ENCODE peak calls at places on chromosome 16, in eight cellular contexts. H, X, F, I, L, R, C and T are unnamed samples.

GRCh38 chr16:55435387-55435786 is 43.6 kb upstream of the MMP2 start:
- DNase-seq in L (no peak), C (no peak), R (no peak), H (no peak), F (no peak), I (no peak), X (no peak), T (no peak)

GRCh38 chr16:30348929-30349328 is 6.2 kb downstream of the CD2BP2 start:
- DNase-seq in X (no peak), I (no peak), H (no peak), L (no peak), F (no peak), R (peak), C (no peak), T (no peak)

GRCh38 chr16:85789773-85790172 is 9.6 kb downstream of the EMC8 start:
- DNase-seq in I (no peak), L (no peak), R (no peak), H (no peak), C (no peak), X (no peak), F (no peak), T (no peak)

GRCh38 chr16:51129105-51129504 is 22.0 kb downstream of the SALL1 start:
- DNase-seq in H (no peak), X (peak), R (no peak), L (no peak), I (no peak), F (peak), C (no peak), T (no peak)

GRCh38 chr16:84080378-84080777 is 36.4 kb downstream of the MBTPS1 start:
- DNase-seq in H (no peak), X (no peak), L (no peak), I (no peak), C (no peak), F (no peak), R (no peak), T (no peak)

GRCh38 chr16:67198238-67198734 is 645 bp upstream of the ELMO3 start:
- DNase-seq in L (peak), R (no peak), F (peak), X (no peak), H (no peak), I (peak), C (peak), T (peak)

GRCh38 chr16:2835638-2836493 is 5.8 kb downstream of the ZG16B start:
- DNase-seq in C (no peak), I (peak), R (peak), H (no peak), X (no peak), L (peak), F (peak), T (no peak)

GRCh38 chr16:1877089-1877488 is 5.1 kb upstream of the MEIOB start:
- DNase-seq in C (no peak), R (no peak), I (no peak), F (no peak), L (no peak), H (no peak), X (no peak), T (no peak)

GRCh38 chr16:78289844-78290277 is 190.4 kb downstream of the WWOX start:
- DNase-seq in C (no peak), I (no peak), H (no peak), X (no peak), L (no peak), F (no peak), R (no peak), T (no peak)

GRCh38 chr16:85238233-85238647 is 126.0 kb upstream of the CIBAR2 start:
- DNase-seq in L (peak), H (peak), R (no peak), X (no peak), F (peak), I (peak), C (peak), T (peak)

GRCh38 chr16:77840623-77841274 is 52.4 kb downstream of the VAT1L start:
- DNase-seq in L (no peak), I (no peak), F (peak), C (no peak), R (no peak), H (no peak), X (no peak), T (no peak)

GRCh38 chr16:11414815-11415775 is 69.8 kb downstream of the RMI2 start:
- DNase-seq in X (no peak), F (no peak), H (no peak), I (no peak), R (no peak), L (no peak), C (no peak), T (no peak)

GRCh38 chr16:792221-792995 is 4.0 kb downstream of the CHTF18 start:
- DNase-seq in X (no peak), L (no peak), C (no peak), H (no peak), F (no peak), I (no peak), R (no peak), T (no peak)